ENCODE peak calls at places on chromosomes 6 and 20, in six cellular contexts. X is HEK293T, A is A549, N is IMR-90, T is GM12878, H is K562. L is an unnamed sample.

GRCh38 chr6:16336056-16336810 is 97.8 kb downstream of the GMPR start:
- DNase-seq in X (no peak), H (no peak), A (no peak), N (no peak), T (no peak), L (no peak)

GRCh38 chr6:53048431-53049195 is 16.6 kb upstream of the FBXO9 start:
- DNase-seq in H (no peak), N (peak), A (no peak), T (peak), X (no peak), L (peak)

GRCh38 chr6:79467716-79468115 is 69.5 kb downstream of the LCA5 start:
- DNase-seq in X (peak), A (no peak), H (no peak), N (peak), T (no peak), L (peak)

GRCh38 chr6:116529466-116529969 is 16.0 kb downstream of the TRAPPC3L start:
- DNase-seq in H (no peak), N (no peak), A (no peak), X (no peak), T (no peak), L (no peak)

GRCh38 chr6:111503194-111503593 is 20.2 kb upstream of the REV3L start:
- DNase-seq in T (no peak), H (no peak), A (no peak), X (peak), N (peak), L (no peak)

GRCh38 chr6:149223934-149224333 is 93.6 kb upstream of the TAB2 start:
- DNase-seq in T (no peak), H (no peak), A (no peak), N (no peak), X (no peak), L (peak)

GRCh38 chr6:35505985-35506384 is 6.7 kb downstream of the TULP1 start:
- DNase-seq in N (no peak), H (no peak), T (no peak), X (no peak), A (no peak), L (no peak)

GRCh38 chr6:166419268-166419667 is 36.5 kb upstream of the MPC1 start:
- DNase-seq in N (peak), H (no peak), A (no peak), X (no peak), T (peak), L (no peak)

GRCh38 chr6:160972111-160972510 is 19.5 kb upstream of the MAP3K4 start:
- DNase-seq in H (no peak), N (peak), T (no peak), X (no peak), A (no peak), L (no peak)

GRCh38 chr6:122184260-122184934 is 215.1 kb upstream of the HSF2 start:
- DNase-seq in H (no peak), X (peak), N (peak), A (peak), T (no peak), L (peak)

GRCh38 chr20:38453941-38454340 is 18.7 kb upstream of the RALGAPB start:
- DNase-seq in X (no peak), T (peak), H (no peak), A (no peak), N (no peak), L (no peak)

GRCh38 chr20:62488470-62488869 is 12.7 kb upstream of the GATA5 start:
- DNase-seq in T (no peak), H (no peak), N (no peak), A (no peak), X (no peak), L (no peak)

GRCh38 chr20:61271273-61272221 is 19.5 kb downstream of the CDH4 start:
- DNase-seq in T (no peak), X (no peak), N (no peak), A (no peak), H (no peak), L (no peak)

GRCh38 chr6:80250391-80250997 is 144.0 kb downstream of the BCKDHB start:
- DNase-seq in T (no peak), A (no peak), N (peak), H (peak), X (no peak), L (no peak)

GRCh38 chr6:43444036-43444435 is 11.3 kb downstream of the DLK2 start:
- DNase-seq in X (no peak), N (no peak), T (no peak), H (no peak), A (no peak), L (no peak)

GRCh38 chr6:14638932-14639875 is 521.6 kb downstream of the CD83 start:
- DNase-seq in N (peak), T (peak), H (no peak), X (peak), A (no peak), L (no peak)

DNA sequence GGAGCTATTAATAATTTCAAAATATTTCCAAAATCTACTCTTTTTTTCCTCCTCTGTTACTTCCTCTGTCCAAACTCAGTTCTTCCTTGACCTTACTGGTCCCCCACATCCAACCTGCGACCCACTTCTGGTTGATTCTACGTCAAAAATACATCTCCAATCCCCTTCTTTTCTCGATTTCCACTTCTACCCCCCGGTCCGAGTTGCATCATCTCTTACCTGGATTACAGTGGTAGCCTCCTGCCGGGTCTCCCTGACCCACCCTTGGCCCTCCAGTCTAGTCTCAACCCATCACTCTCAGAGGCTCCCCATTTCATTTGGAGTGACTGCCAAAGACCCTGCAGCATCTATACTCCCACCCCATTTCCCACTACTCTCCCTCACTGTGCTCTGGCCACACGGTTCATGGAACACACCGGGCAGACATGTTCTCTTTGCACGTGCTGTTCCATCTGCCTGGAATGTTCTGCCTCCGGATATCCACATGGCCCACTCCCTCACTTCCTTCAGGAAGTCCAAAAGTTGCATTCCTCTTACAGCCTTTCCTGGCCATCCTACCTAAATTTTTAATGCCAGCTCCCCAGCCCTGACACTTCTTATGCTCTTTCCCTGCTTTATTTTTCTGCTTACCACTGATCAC is 6.1 kb upstream of the CCND3 start:
- DNase-seq in A (no peak), N (no peak), H (no peak), T (no peak), X (no peak), L (no peak)
- TF ChIP-seq BHLHE40 in A (no peak), N (no peak), H (no peak), T (no peak), X (no peak), L (no peak)

DNA sequence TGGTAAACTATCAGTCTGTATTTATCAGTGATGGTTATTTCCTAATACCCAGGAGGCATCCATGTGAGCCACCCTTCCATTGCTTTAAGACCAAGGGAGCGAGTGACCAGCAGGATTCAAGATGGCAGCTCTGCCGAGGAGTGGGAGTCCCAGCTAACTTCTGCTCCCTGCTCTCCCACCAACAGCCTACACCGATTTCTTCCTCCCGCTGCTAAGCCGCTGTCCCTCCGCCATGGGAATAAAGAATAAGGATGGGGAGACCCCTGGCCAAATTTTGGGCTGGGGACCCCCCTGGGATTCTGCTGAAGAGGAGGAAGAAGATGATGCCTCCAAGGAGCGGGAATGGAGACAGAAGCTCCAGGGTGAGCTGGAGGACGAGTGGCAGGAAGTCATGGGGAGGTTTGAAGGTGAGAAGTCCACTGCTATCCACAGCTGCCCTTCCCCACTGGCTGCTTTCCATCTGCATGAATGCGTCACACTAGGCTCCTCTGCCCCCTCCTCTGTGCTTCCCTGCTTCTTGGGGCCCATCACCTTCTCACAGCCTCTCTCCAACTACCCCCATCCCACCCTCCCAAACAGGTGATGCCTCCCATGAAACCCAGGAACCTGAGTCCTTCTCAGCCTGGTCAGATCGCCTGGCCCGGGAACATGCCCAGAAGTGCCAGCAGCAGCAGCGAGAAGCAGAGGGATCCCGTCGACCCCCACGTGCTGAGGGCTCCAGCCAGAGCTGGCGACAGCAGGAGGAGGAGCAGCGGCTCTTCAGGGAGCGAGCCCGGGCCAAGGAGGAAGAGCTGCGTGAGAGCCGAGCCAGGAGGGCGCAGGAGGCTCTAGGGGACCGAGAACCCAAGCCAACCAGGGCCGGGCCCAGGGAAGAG is 10.3 kb downstream of the NFKBIL1 start:
- DNase-seq in H (no peak), A (no peak), N (no peak), X (no peak), T (no peak), L (no peak)
- TF ChIP-seq BHLHE40 in H (no peak), A (no peak), N (no peak), X (no peak), T (no peak), L (no peak)

GRCh38 chr6:26295691-26296555 is 69.1 kb upstream of the BTN3A2 start:
- DNase-seq in H (peak), X (no peak), T (no peak), N (peak), A (peak), L (peak)
- TF ChIP-seq BHLHE40 in H (peak), X (no peak), T (no peak), N (peak), A (no peak), L (peak)

DNA sequence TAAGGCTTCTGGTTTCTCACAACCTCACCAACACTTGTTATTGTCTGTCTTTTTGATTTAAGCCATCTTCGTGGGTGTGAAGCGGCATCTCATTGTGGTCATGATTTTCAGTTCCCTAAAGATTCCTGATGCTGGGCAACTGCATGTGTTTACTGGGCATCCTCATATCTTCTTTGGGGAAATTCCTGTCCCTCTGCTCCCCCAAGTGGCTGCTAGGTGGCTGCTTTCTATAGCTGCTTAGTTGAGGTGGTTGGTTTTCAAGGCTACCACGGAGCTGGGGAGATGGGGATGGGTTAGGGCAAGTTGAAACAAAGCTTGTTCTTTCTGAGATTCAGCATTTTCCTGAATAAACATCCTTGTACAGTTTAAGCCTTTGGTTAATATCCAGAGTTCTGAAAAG is 403.9 kb upstream of the SULF2 start:
- DNase-seq in H (no peak), T (peak), X (no peak), N (no peak), A (peak), L (peak)
- TF ChIP-seq BHLHE40 in H (no peak), T (no peak), X (no peak), N (no peak), A (no peak), L (no peak)

DNA sequence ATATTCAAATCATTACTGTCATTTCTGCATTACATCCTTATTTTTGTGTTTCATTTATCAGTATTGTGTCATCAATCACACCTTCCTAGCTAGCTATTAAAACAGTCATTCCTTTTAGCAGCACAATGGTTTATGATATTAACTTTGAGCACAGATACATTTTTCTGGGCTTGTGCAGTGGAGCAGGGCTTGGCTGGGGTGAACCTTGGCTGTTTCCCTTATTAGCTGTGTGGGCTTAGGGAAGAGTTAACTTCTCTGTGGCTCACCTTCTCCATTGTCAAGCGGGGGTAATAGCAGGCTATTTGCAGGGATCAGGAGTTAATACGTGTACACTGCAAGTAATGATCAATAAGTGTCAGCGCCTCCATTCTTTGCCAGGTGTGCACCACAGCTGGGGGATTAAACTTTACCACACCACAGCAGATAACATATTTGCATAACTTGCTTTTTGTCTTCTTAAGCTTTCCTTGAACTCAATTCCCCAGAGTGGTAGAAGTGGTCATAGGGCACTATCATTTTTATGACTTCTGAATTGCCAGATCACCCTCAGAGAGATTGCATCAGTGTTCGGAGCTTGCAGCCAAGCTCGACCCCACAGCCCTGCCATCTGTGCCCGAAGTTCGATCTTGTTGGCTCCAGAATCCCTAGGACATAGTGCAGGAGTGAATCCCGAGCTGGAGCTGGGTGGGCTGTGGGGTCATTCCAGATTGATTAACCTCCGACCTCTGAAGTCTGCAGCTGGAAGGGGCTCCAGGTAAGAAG is 1.5 kb upstream of the PYGB start:
- DNase-seq in X (no peak), T (no peak), N (no peak), H (no peak), A (no peak), L (no peak)
- TF ChIP-seq BHLHE40 in X (no peak), T (no peak), N (no peak), H (no peak), A (no peak), L (no peak)

GRCh38 chr6:84156306-84156705 is 71.1 kb downstream of the CEP162 start:
- DNase-seq in T (no peak), H (no peak), N (no peak), A (no peak), X (no peak), L (no peak)

GRCh38 chr6:84151669-84152068 is 75.8 kb downstream of the CEP162 start:
- DNase-seq in H (no peak), T (no peak), A (no peak), N (no peak), X (no peak), L (no peak)

GRCh38 chr6:84150680-84151079 is 76.8 kb downstream of the CEP162 start:
- DNase-seq in H (no peak), A (no peak), T (no peak), N (peak), X (no peak), L (no peak)
- TF ChIP-seq BHLHE40 in H (no peak), A (no peak), T (no peak), N (no peak), X (no peak), L (no peak)

DNA sequence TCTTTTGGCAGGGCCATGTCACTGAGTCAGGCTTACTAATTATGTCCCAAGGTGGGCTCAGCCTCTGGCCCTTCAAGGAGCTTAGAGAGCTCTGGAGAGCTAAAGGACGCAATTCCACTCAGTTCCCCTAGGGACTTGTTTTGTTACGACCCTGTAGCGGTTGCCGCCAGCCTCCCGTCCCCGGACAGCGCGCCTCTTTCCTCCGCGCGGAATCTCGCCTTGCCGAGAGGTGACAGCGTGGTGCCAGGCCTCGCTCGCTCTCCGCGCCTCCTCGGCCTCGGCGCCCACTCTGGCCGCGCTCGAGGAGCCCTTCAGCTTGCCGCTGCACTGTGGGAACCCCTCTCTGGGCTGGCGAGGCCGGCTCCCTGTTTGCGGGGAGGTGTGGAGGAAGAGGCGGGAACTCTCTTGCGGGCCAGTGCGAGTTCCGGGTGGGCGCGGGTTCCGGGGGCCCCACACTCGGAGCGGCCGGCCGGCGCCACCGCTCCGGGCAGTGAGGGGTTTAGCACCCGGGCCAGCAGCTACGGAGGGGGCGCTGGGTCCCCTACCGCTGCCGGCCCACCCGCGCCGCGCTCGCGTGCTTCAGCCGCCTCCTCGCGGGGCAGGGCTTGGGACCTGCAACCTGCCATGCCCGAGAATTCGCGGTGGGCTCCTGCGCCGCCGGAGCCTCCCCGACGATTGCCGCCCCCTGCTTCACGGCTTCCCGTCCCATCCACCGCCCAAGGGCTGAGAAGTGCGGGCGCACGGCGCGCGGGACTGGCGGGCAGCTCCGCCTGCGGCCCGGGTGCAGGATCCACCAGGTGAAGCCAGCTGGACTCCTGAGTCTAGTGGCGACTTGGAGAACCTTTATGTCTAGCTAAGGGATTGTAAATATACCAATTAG is 9.9 kb upstream of the ZNF311 start:
- DNase-seq in T (no peak), H (no peak), X (no peak), N (no peak), A (no peak), L (no peak)
- TF ChIP-seq BHLHE40 in T (no peak), H (no peak), X (no peak), N (no peak), A (no peak), L (no peak)

GRCh38 chr6:137904822-137905617 is 38.0 kb downstream of the TNFAIP3 start:
- DNase-seq in A (no peak), H (no peak), N (no peak), X (no peak), T (no peak), L (no peak)
- TF ChIP-seq BHLHE40 in A (no peak), H (no peak), N (no peak), X (no peak), T (no peak), L (no peak)

DNA sequence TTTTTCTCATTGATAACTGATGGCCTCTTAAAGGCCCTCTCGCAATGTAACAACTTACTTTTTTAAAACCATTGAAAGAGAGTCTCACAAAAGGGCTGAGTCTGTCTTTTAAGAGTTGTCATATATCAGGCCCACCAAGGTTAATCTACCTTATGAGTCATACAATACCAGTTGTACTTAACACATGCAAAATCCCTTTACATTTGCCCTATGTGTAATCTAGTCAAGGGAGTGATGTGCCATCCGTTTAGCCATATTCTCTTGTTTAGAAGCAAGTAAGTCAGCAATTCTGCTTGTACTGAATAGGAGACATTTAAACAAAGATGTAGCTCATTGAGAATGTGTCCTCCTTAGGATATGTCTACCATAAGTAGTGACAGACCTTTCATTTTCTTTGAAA is 143.7 kb downstream of the TENT5A start:
- DNase-seq in N (peak), T (no peak), A (no peak), X (no peak), H (no peak), L (no peak)
- TF ChIP-seq BHLHE40 in N (no peak), T (no peak), A (no peak), X (no peak), H (no peak), L (no peak)

GRCh38 chr6:104284872-104285271 is 574.8 kb downstream of the HACE1 start:
- DNase-seq in X (no peak), N (no peak), T (no peak), H (no peak), A (no peak), L (no peak)

GRCh38 chr6:104286641-104287040 is 573.1 kb downstream of the HACE1 start:
- DNase-seq in A (no peak), H (no peak), N (no peak), T (no peak), X (no peak), L (no peak)

GRCh38 chr6:104281370-104281769 is 578.3 kb downstream of the HACE1 start:
- DNase-seq in N (no peak), A (no peak), T (no peak), X (no peak), H (no peak), L (no peak)
- TF ChIP-seq BHLHE40 in N (no peak), A (no peak), T (no peak), X (no peak), H (no peak), L (no peak)

L was measured in HepG2.